ENCODE peak calls at places on chromosomes 12 and 14, in six cellular contexts. T, M, Q, S, F and U are unnamed samples.

GRCh38 chr12:107330901-107331431 is 237.6 kb upstream of the CRY1 start:
- DNase-seq in M (no peak), Q (no peak), T (no peak), F (no peak), S (no peak), U (no peak)

GRCh38 chr14:25411933-25412757 is 362.2 kb upstream of the STXBP6 start:
- DNase-seq in F (no peak), S (peak; percentile 1), Q (no peak), T (no peak), M (no peak), U (peak; percentile 61)

GRCh38 chr12:22577667-22578066 is 33.3 kb upstream of the C2CD5 start:
- DNase-seq in Q (no peak), F (no peak), M (no peak), S (no peak), T (no peak), U (no peak)

GRCh38 chr14:89214221-89214965 is 202.6 kb downstream of the FOXN3 start:
- DNase-seq in M (peak; percentile 86), S (no peak), Q (no peak), T (no peak), F (peak; percentile 36), U (peak; percentile 91)

GRCh38 chr14:33475623-33476022 is 475.3 kb downstream of the EGLN3 start:
- DNase-seq in T (no peak), Q (no peak), S (no peak), M (peak; percentile 58), F (peak; percentile 56), U (no peak)

GRCh38 chr14:99078426-99078825 is 193.6 kb downstream of the BCL11B start:
- DNase-seq in Q (no peak), T (no peak), F (no peak), M (no peak), S (no peak), U (no peak)

GRCh38 chr12:111395557-111396187 is 10.1 kb upstream of the SH2B3 start:
- DNase-seq in F (no peak), T (no peak), Q (no peak), S (no peak), M (no peak), U (no peak)

GRCh38 chr14:50758945-50759344 is 72.0 kb downstream of the NIN start:
- DNase-seq in Q (no peak), F (no peak), T (no peak), S (no peak), M (no peak), U (no peak)

GRCh38 chr12:66493841-66494240 is 185.0 kb downstream of the GRIP1 start:
- DNase-seq in M (no peak), S (no peak), F (no peak), Q (no peak), T (no peak), U (peak; percentile 19)

GRCh38 chr14:23425169-23425568 is 10.3 kb downstream of the MYH7 start:
- DNase-seq in M (no peak), Q (no peak), F (no peak), T (no peak), S (no peak), U (no peak)

GRCh38 chr12:131093971-131094830 is 140.5 kb downstream of the ADGRD1 start:
- DNase-seq in M (no peak), Q (no peak), F (no peak), S (no peak), T (no peak), U (no peak)

GRCh38 chr14:72892103-72892878 is 1.6 kb downstream of the DPF3 start:
- DNase-seq in F (peak; percentile 56), S (peak; percentile 17), Q (no peak), T (no peak), M (no peak), U (no peak)

GRCh38 chr14:24094839-24095195 is 706 bp downstream of the PCK2 start:
- DNase-seq in T (no peak), S (peak; percentile 12), M (no peak), Q (no peak), F (no peak), U (no peak)

GRCh38 chr12:49883065-49883464 is 20.6 kb downstream of the FAIM2 start:
- DNase-seq in S (no peak), F (no peak), Q (no peak), T (no peak), M (no peak), U (no peak)

GRCh38 chr12:27861428-27862167 is 81.6 kb upstream of the MANSC4 start:
- DNase-seq in Q (peak; percentile 67), M (no peak), T (no peak), S (no peak), F (no peak), U (no peak)

GRCh38 chr12:123085730-123086487 is 65.0 kb downstream of the PITPNM2 start:
- DNase-seq in T (peak; percentile 83), S (no peak), F (peak; percentile 54), M (peak; percentile 68), Q (no peak), U (peak; percentile 42)

GRCh38 chr12:91563011-91563410 is 380.4 kb upstream of the DCN start:
- DNase-seq in S (no peak), Q (no peak), M (no peak), T (no peak), F (no peak), U (no peak)

GRCh38 chr12:91567100-91567485 is 384.5 kb upstream of the DCN start:
- DNase-seq in F (no peak), S (no peak), M (no peak), T (no peak), Q (no peak), U (no peak)

GRCh38 chr12:91566328-91567099 is 383.9 kb upstream of the DCN start:
- DNase-seq in Q (no peak), T (no peak), S (no peak), F (no peak), M (no peak), U (no peak)

GRCh38 chr12:91565246-91565645 is 382.6 kb upstream of the DCN start:
- DNase-seq in F (no peak), M (no peak), T (no peak), Q (no peak), S (peak; percentile 34), U (no peak)

GRCh38 chr12:91565816-91566215 is 383.2 kb upstream of the DCN start:
- DNase-seq in Q (no peak), S (no peak), F (no peak), M (no peak), T (no peak), U (no peak)
- TF ChIP-seq JUND in Q (no peak), S (no peak), F (no peak), M (no peak), T (no peak), U (no peak)

GRCh38 chr12:3238196-3238595 is 161.0 kb downstream of the TSPAN9 start:
- DNase-seq in F (no peak), M (no peak), T (no peak), Q (no peak), S (no peak), U (no peak)

GRCh38 chr12:3241621-3242020 is 164.4 kb downstream of the TSPAN9 start:
- DNase-seq in F (no peak), Q (no peak), S (no peak), M (peak; percentile 60), T (no peak), U (no peak)

GRCh38 chr12:3237154-3237520 is 160.0 kb downstream of the TSPAN9 start:
- DNase-seq in F (no peak), S (no peak), M (no peak), T (no peak), Q (no peak), U (no peak)

GRCh38 chr12:3233813-3234212 is 156.6 kb downstream of the TSPAN9 start:
- DNase-seq in F (no peak), M (no peak), Q (no peak), T (no peak), S (no peak), U (no peak)

DNA sequence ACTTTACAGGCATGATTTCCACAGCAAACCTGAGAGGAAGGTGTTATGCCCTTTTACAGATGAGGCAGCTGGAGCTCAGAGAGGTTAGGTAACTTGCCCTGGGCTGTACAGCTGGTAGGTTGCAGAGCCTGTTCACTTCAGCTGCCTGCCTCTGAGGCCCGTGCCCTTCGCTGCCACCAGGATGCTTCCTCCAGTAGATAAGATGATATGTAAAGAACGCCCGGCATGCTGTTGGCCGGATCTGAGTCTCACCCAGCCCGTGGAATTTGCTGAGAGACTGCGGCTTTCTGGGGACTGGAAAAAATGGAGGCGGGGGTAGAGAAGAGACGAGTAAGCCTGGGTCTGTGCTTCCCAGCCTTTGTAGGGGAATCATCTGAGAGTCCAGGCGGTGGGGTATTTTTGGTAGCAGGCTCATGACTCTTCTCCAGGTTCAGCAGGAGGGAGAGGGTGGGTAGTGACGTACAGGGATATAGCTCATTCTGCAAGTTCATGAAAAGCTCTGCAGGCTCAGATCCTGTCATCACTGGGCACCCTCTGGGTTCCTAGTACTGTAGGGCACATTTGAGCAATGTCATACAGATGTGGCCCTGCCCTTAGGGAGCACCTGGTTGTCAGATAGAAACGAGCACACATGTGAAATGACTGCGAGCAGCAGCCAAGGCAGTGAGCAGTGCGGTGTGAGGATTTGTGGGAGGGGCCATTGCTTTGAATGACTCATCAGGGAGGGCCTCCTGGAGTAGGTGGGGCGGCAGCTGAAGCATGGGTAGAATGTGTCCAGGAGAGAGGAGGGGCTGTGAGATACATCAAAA is 159.4 kb downstream of the TSPAN9 start:
- DNase-seq in Q (no peak), T (peak; percentile 42), F (peak; percentile 51), M (peak; percentile 29), S (peak; percentile 49), U (peak; percentile 49)
- TF ChIP-seq JUND in Q (no peak), T (peak; percentile 78), F (peak; percentile 22), M (no peak), S (peak; percentile 66), U (no peak)

DNA sequence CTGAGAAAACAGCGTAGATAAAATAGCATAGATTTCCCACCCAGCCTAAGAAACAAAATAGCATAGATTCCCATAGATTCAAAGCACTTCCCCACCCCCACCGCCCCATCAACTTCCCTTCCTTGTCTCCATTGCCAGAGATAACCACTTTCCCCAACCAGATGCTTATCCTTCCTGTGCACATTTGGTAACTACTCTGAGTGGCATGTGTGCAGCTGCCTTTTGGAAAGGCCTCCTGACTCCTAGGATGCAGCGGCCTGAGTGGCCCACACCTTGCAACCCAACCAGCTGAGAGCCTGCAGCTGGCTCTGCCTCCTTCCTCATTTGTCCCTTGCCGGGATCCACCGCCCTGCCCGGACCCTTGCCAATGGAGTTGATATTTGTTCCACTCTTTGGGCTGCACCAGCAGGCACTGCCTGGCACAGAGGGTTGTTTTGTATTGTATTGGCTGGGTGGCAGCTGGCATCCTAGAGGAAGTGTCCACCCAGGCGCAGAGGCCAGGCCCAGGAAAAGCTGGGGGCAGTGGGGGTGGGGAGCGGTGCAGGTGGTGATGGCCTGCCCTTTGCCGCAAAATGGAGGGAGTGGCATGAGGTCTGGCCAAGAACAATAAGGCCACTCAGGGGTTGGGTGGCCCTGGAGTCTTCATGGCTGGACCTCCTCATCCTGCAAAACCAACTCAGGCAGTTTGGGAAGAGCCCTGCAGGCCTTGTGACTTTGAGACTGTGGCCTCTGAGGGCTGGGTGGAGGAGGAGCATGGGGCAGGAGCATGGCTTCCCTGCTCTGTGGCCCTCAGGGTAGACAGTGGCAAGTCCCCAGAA is 4.9 kb downstream of the SLC48A1 start:
- DNase-seq in M (no peak), S (peak; percentile 89), F (peak; percentile 72), T (no peak), Q (no peak), U (no peak)
- TF ChIP-seq JUND in M (no peak), S (peak; percentile 56), F (no peak), T (no peak), Q (no peak), U (no peak)

DNA sequence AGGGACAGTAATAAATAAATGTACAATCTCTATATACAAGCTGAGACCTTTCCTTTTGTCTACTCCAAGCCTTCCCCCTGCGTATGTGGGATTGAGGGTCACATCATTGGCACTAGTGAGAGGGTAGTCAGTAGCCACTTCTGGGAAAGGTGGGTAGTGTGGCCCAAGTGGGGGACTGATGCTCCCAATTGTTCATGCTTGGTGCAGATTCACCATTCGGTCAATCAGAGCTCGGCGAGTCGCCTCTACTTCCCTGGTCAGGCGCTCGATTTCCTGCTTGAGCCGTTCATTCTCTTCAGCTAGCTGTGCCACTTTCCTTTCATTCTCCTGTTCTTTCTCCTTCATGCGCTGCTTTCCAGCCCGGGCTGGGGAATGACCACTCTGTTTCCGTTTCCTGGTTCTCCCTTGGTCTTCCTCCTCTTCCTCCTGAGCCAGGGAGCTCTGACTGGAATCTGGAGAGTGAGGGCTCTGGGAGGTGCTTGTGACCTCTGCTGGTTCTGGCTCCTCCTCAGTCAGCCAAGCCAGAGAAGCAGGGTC is 3.6 kb downstream of the DDIT3 start:
- DNase-seq in T (no peak), M (no peak), F (no peak), Q (no peak), S (no peak), U (no peak)
- TF ChIP-seq JUND in T (no peak), M (no peak), F (no peak), Q (no peak), S (no peak), U (no peak)